ENCODE peak calls at places on chromosomes 4 and X, in nine cellular contexts. One of them, this sample, is unnamed.

GRCh38 chrX:136251042-136251991 is at the start of gene MAP7D3:
- DNase-seq in tibial nerve: peak
- DNase-seq in transverse colon: peak
- DNase-seq in ovary: peak
- DNase-seq in A549: peak
- DNase-seq in GM12892: peak
- DNase-seq in NB4: peak
- DNase-seq in erythroblast: peak
- DNase-seq in stomach: peak
- DNase-seq in this sample: peak

GRCh38 chr4:63717384-63717783 is 691.9 kb downstream of the TECRL start:
- DNase-seq in tibial nerve: no peak
- DNase-seq in transverse colon: no peak
- DNase-seq in ovary: no peak
- DNase-seq in A549: peak
- DNase-seq in GM12892: no peak
- DNase-seq in NB4: peak
- DNase-seq in erythroblast: no peak
- DNase-seq in stomach: no peak
- DNase-seq in this sample: no peak

GRCh38 chr4:19382993-19383392 is 868.7 kb upstream of the SLIT2 start:
- DNase-seq in tibial nerve: no peak
- DNase-seq in transverse colon: no peak
- DNase-seq in ovary: no peak
- DNase-seq in A549: no peak
- DNase-seq in GM12892: no peak
- DNase-seq in NB4: no peak
- DNase-seq in erythroblast: no peak
- DNase-seq in stomach: no peak
- DNase-seq in this sample: no peak

GRCh38 chr4:90495211-90495610 is 368.0 kb downstream of the CCSER1 start:
- DNase-seq in tibial nerve: no peak
- DNase-seq in transverse colon: no peak
- DNase-seq in ovary: no peak
- DNase-seq in A549: no peak
- DNase-seq in GM12892: no peak
- DNase-seq in NB4: no peak
- DNase-seq in erythroblast: no peak
- DNase-seq in stomach: no peak
- DNase-seq in this sample: no peak

GRCh38 chr4:1566838-1567518 is 117.1 kb downstream of the FAM53A start:
- DNase-seq in tibial nerve: no peak
- DNase-seq in transverse colon: no peak
- DNase-seq in ovary: no peak
- DNase-seq in A549: no peak
- DNase-seq in GM12892: no peak
- DNase-seq in NB4: no peak
- DNase-seq in erythroblast: no peak
- DNase-seq in stomach: no peak
- DNase-seq in this sample: no peak

GRCh38 chrX:49041683-49042529 is 1.3 kb downstream of the TFE3 start:
- DNase-seq in tibial nerve: no peak
- DNase-seq in transverse colon: no peak
- DNase-seq in ovary: no peak
- DNase-seq in A549: peak
- DNase-seq in GM12892: no peak
- DNase-seq in NB4: peak
- DNase-seq in erythroblast: no peak
- DNase-seq in stomach: no peak
- DNase-seq in this sample: no peak

GRCh38 chrX:123153846-123154335 is 30.2 kb upstream of the GRIA3 start:
- DNase-seq in tibial nerve: no peak
- DNase-seq in transverse colon: no peak
- DNase-seq in ovary: no peak
- DNase-seq in A549: no peak
- DNase-seq in GM12892: no peak
- DNase-seq in NB4: no peak
- DNase-seq in erythroblast: no peak
- DNase-seq in stomach: no peak
- DNase-seq in this sample: no peak

GRCh38 chr4:38366451-38366850 is 297.5 kb upstream of the KLF3 start:
- DNase-seq in tibial nerve: no peak
- DNase-seq in transverse colon: no peak
- DNase-seq in ovary: peak
- DNase-seq in A549: no peak
- DNase-seq in GM12892: no peak
- DNase-seq in NB4: no peak
- DNase-seq in erythroblast: peak
- DNase-seq in stomach: no peak
- DNase-seq in this sample: no peak

GRCh38 chrX:133171962-133172708 is 46.0 kb downstream of the TFDP3 start:
- DNase-seq in tibial nerve: no peak
- DNase-seq in transverse colon: no peak
- DNase-seq in ovary: no peak
- DNase-seq in A549: peak
- DNase-seq in GM12892: no peak
- DNase-seq in NB4: peak
- DNase-seq in erythroblast: peak
- DNase-seq in stomach: no peak
- DNase-seq in this sample: peak

GRCh38 chr4:143178923-143179322 is 5.8 kb upstream of the USP38 start:
- DNase-seq in tibial nerve: no peak
- DNase-seq in transverse colon: no peak
- DNase-seq in ovary: no peak
- DNase-seq in A549: no peak
- DNase-seq in GM12892: no peak
- DNase-seq in NB4: no peak
- DNase-seq in erythroblast: no peak
- DNase-seq in stomach: no peak
- DNase-seq in this sample: no peak

GRCh38 chr4:117137143-117137542 is 51.8 kb upstream of the TRAM1L1 start:
- DNase-seq in tibial nerve: no peak
- DNase-seq in transverse colon: no peak
- DNase-seq in ovary: no peak
- DNase-seq in A549: peak
- DNase-seq in GM12892: no peak
- DNase-seq in NB4: peak
- DNase-seq in erythroblast: peak
- DNase-seq in stomach: no peak
- DNase-seq in this sample: peak

GRCh38 chr4:141047228-141047884 is 85.9 kb downstream of the RNF150 start:
- DNase-seq in tibial nerve: no peak
- DNase-seq in transverse colon: no peak
- DNase-seq in ovary: no peak
- DNase-seq in A549: no peak
- DNase-seq in GM12892: no peak
- DNase-seq in NB4: no peak
- DNase-seq in erythroblast: no peak
- DNase-seq in stomach: no peak
- DNase-seq in this sample: no peak

GRCh38 chr4:21769404-21770147 is 179.0 kb downstream of the KCNIP4 start:
- DNase-seq in tibial nerve: no peak
- DNase-seq in transverse colon: no peak
- DNase-seq in ovary: no peak
- DNase-seq in A549: peak
- DNase-seq in GM12892: no peak
- DNase-seq in NB4: no peak
- DNase-seq in erythroblast: peak
- DNase-seq in stomach: no peak
- DNase-seq in this sample: no peak

GRCh38 chr4:168550071-168550766 is 53.4 kb downstream of the PALLD start:
- DNase-seq in tibial nerve: no peak
- DNase-seq in transverse colon: no peak
- DNase-seq in ovary: no peak
- DNase-seq in A549: no peak
- DNase-seq in GM12892: no peak
- DNase-seq in NB4: no peak
- DNase-seq in erythroblast: no peak
- DNase-seq in stomach: no peak
- DNase-seq in this sample: no peak

GRCh38 chr4:79651516-79651915 is 243.5 kb upstream of the GK2 start:
- DNase-seq in tibial nerve: no peak
- DNase-seq in transverse colon: no peak
- DNase-seq in ovary: no peak
- DNase-seq in A549: no peak
- DNase-seq in GM12892: no peak
- DNase-seq in NB4: no peak
- DNase-seq in erythroblast: no peak
- DNase-seq in stomach: no peak
- DNase-seq in this sample: no peak

DNA sequence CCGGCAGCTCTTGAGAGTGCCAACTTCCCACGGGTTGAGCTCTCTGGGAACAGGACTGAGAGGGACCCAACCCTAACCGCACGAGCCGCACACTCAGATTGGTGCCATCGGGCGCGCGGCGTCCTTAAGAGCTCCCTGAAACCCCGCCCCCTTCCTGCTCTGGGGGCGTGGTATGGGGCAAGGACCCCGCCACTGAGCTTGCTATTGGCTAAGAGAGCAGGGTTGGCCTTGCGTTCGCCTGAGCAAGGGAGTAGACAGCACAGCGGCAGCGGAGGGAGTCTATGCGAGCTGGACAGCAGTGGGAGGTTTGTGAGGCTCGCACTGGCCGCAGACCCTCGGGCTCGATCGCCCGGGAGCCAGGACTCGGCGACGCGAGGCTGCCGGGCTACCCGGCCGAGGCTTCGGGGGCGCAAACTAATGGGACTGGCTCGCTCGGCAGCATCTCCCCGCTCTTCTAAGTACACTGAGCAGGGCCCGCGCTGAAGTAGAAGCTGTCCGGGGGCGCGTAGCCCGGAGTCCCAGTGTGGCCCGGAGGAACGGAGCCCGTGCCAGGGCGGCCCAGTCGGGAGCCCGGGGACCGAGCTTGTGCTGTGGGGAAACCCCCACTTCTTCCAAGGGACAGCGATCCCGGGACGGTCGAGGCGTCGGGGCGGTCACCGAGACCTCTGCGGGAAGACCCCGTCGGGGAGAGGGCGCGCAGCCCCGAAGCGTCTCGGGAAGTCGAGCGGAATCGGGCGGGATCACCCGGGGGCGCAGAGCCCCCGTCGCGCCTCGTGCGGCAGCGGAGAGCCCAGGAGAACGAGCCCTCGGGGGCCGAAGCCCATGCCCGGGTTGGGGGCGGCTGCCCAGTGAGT is at the start of gene EFNB1:
- DNase-seq in tibial nerve: peak
- DNase-seq in transverse colon: peak
- DNase-seq in ovary: peak
- DNase-seq in A549: peak
- DNase-seq in GM12892: peak
- DNase-seq in NB4: peak
- DNase-seq in erythroblast: peak
- DNase-seq in stomach: peak
- DNase-seq in this sample: peak
- TF ChIP-seq POLR2A in tibial nerve: peak
- TF ChIP-seq POLR2A in transverse colon: peak
- TF ChIP-seq POLR2A in ovary: peak
- TF ChIP-seq POLR2A in A549: peak
- TF ChIP-seq POLR2A in GM12892: peak
- TF ChIP-seq POLR2A in NB4: peak
- TF ChIP-seq POLR2A in erythroblast: peak
- TF ChIP-seq POLR2A in stomach: peak
- TF ChIP-seq POLR2A in this sample: peak

GRCh38 chr4:7068279-7068842 is 497 bp upstream of the GRPEL1 start:
- DNase-seq in tibial nerve: no peak
- DNase-seq in transverse colon: no peak
- DNase-seq in ovary: no peak
- DNase-seq in A549: no peak
- DNase-seq in GM12892: no peak
- DNase-seq in NB4: no peak
- DNase-seq in erythroblast: no peak
- DNase-seq in stomach: no peak
- DNase-seq in this sample: no peak
- TF ChIP-seq POLR2A in tibial nerve: peak
- TF ChIP-seq POLR2A in transverse colon: no peak
- TF ChIP-seq POLR2A in ovary: peak
- TF ChIP-seq POLR2A in A549: peak
- TF ChIP-seq POLR2A in GM12892: peak
- TF ChIP-seq POLR2A in NB4: no peak
- TF ChIP-seq POLR2A in erythroblast: peak
- TF ChIP-seq POLR2A in stomach: no peak
- TF ChIP-seq POLR2A in this sample: peak

DNA sequence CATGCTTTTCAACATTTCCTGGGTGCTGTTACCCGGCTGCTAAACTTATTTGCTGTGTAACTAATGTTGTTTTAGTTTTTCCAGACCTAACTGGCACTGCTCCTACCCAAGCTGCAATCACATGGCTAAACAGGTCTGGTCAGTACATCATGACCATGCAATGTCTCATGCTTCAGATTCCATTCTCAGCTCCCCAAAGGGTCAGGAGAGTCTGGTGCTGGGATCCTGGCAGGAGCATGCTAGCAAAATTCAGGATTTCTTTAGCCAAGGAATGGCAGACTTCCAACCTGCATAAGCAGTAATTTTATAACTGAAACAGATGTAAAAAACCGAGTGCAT is 12.6 kb upstream of the CENPU start:
- DNase-seq in tibial nerve: no peak
- DNase-seq in transverse colon: no peak
- DNase-seq in ovary: peak
- DNase-seq in A549: no peak
- DNase-seq in GM12892: no peak
- DNase-seq in NB4: no peak
- DNase-seq in erythroblast: no peak
- DNase-seq in stomach: peak
- DNase-seq in this sample: peak
- TF ChIP-seq POLR2A in tibial nerve: no peak
- TF ChIP-seq POLR2A in transverse colon: no peak
- TF ChIP-seq POLR2A in ovary: no peak
- TF ChIP-seq POLR2A in A549: no peak
- TF ChIP-seq POLR2A in GM12892: no peak
- TF ChIP-seq POLR2A in NB4: peak
- TF ChIP-seq POLR2A in erythroblast: no peak
- TF ChIP-seq POLR2A in stomach: no peak
- TF ChIP-seq POLR2A in this sample: no peak

DNA sequence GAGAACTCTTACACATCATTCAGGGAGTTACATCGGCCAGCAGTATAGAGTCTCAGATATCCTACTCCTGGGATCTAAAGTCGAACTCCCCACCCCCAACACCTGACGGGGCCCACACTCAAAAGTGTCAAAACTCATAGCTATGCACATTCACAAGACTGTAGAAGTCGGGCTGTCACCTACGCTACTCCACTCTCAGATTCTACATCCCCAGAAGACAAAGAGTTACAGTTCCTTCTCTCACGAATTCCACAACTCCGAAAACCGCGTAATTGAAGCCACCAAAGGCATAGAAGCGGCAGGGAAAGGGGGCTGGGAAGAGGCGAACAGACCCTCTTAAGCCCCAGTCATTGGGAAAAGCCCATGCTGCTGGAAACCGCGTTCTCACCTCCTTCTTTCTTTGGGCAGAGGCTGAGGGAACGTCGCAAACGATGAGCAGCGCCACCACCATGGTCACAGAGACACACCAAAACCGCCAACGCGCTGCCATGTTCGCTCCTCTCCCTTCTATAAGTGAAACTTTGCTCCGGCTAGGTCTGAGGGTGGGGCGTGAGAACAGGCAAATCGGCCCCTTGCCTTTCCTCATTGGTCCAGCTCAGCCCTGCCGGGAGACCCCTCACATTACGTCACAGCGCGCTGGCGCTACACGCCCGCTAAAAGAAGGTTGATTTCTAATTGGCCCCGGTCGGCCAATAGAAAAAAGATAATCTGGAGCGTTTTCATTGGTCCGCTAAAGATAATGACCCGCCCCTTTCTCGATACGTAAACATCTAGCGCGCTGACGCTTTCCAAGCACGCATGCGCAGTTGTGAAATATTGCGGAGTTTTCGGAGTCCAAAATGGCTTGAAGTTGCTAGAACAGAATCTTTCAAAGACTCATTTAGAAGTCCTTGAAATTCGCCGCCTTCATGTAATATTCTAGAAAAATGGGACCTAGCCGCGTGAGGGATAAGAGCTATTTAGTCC is at the start of gene MAGT1:
- DNase-seq in tibial nerve: peak
- DNase-seq in transverse colon: peak
- DNase-seq in ovary: peak
- DNase-seq in A549: peak
- DNase-seq in GM12892: peak
- DNase-seq in NB4: peak
- DNase-seq in erythroblast: peak
- DNase-seq in stomach: peak
- DNase-seq in this sample: peak
- TF ChIP-seq POLR2A in tibial nerve: peak
- TF ChIP-seq POLR2A in transverse colon: peak
- TF ChIP-seq POLR2A in ovary: peak
- TF ChIP-seq POLR2A in A549: peak
- TF ChIP-seq POLR2A in GM12892: peak
- TF ChIP-seq POLR2A in NB4: peak
- TF ChIP-seq POLR2A in erythroblast: peak
- TF ChIP-seq POLR2A in stomach: peak
- TF ChIP-seq POLR2A in this sample: peak

This sample was measured in H54.